ENCODE peak calls at places on chromosomes 5 and 9, in four cellular contexts. J is nephron progenitor cell, F is endodermal cell, P is transverse colon. X is an unnamed sample.

GRCh38 chr9:37037744-37038640 is 3.9 kb upstream of the PAX5 start:
- DNase-seq in P (peak), F (peak), J (peak), X (no peak)

GRCh38 chr5:1262381-1262780 is 32.5 kb downstream of the TERT start:
- DNase-seq in J (no peak), F (no peak), P (no peak), X (no peak)

GRCh38 chr9:96071245-96072124 is 196.0 kb downstream of the ERCC6L2 start:
- DNase-seq in F (peak), P (no peak), J (no peak), X (no peak)

GRCh38 chr5:54637654-54638053 is 120.1 kb downstream of the SNX18 start:
- DNase-seq in P (no peak), F (peak), J (no peak), X (peak)

GRCh38 chr5:179906795-179907569 is 715 bp downstream of the TBC1D9B start:
- DNase-seq in J (no peak), F (peak), P (peak), X (no peak)

GRCh38 chr9:69223605-69224004 is 49.5 kb downstream of the TJP2 start:
- DNase-seq in P (no peak), F (peak), J (peak), X (no peak)

GRCh38 chr5:29654990-29655389 is 1538.5 kb upstream of the CDH6 start:
- DNase-seq in P (no peak), J (no peak), F (no peak), X (no peak)

GRCh38 chr9:134330590-134330989 is 4.3 kb downstream of the RXRA start:
- DNase-seq in J (no peak), P (no peak), F (no peak), X (no peak)

GRCh38 chr9:104361207-104361606 is 142.9 kb upstream of the OR13F1 start:
- DNase-seq in J (no peak), F (peak), P (no peak), X (no peak)

GRCh38 chr9:16986441-16987387 is 116.2 kb upstream of the BNC2 start:
- DNase-seq in P (no peak), F (no peak), J (no peak), X (no peak)

GRCh38 chr9:77016526-77017504 is 2.6 kb upstream of the FOXB2 start:
- DNase-seq in F (peak), J (peak), P (no peak), X (no peak)

GRCh38 chr9:34675048-34675714 is 12.7 kb upstream of the CCL27 start:
- DNase-seq in J (peak), P (peak), F (peak), X (peak)

GRCh38 chr9:111728617-111729366 is 65.9 kb downstream of the SHOC1 start:
- DNase-seq in F (no peak), P (no peak), J (no peak), X (no peak)

GRCh38 chr9:116232425-116233159 is 79.0 kb downstream of the PAPPA start:
- DNase-seq in P (no peak), F (no peak), J (no peak), X (no peak)

GRCh38 chr9:109751253-109751652 is 28.7 kb upstream of the PALM2AKAP2 start:
- DNase-seq in P (no peak), J (no peak), F (no peak), X (no peak)

X was measured in mucosa of gallbladder.